ENCODE peak calls at places on chromosome 14, in five cellular contexts. W is prostate gland, I is cardiac muscle cell, Y is heart left ventricle, D is pancreas. R is an unnamed sample.

GRCh38 chr14:33911046-33911445 is 39.8 kb downstream of the EGLN3 start:
- DNase-seq in D (no peak), I (no peak), W (no peak), Y (no peak), R (no peak)

GRCh38 chr14:68248481-68249255 is 429.1 kb downstream of the RAD51B start:
- DNase-seq in I (peak; percentile 91), Y (peak; percentile 39), D (no peak), W (no peak), R (no peak)

GRCh38 chr14:89730692-89731091 is 223.8 kb downstream of the EFCAB11 start:
- DNase-seq in D (no peak), Y (no peak), I (no peak), W (no peak), R (no peak)

GRCh38 chr14:87149583-87150354 is 843.2 kb downstream of the GALC start:
- DNase-seq in Y (no peak), D (no peak), W (no peak), I (no peak), R (no peak)

GRCh38 chr14:43877351-43877900 is 629.7 kb downstream of the FSCB start:
- DNase-seq in Y (no peak), W (no peak), I (no peak), D (no peak), R (no peak)

GRCh38 chr14:91409991-91410401 is 7.6 kb downstream of the CCDC88C start:
- DNase-seq in D (no peak), W (no peak), Y (no peak), I (no peak), R (no peak)

GRCh38 chr14:36666416-36667206 is 5.0 kb downstream of the PAX9 start:
- DNase-seq in Y (no peak), D (no peak), W (no peak), I (no peak), R (no peak)

GRCh38 chr14:32512813-32513212 is 183.7 kb downstream of the AKAP6 start:
- DNase-seq in D (no peak), W (no peak), Y (no peak), I (peak; percentile 16), R (no peak)

GRCh38 chr14:68961781-68962584 is 17.1 kb downstream of the ACTN1 start:
- DNase-seq in Y (peak; percentile 21), D (no peak), W (no peak), I (no peak), R (no peak)

GRCh38 chr14:28767851-28768548 is 1.4 kb downstream of the FOXG1 start:
- DNase-seq in Y (no peak), D (no peak), I (no peak), W (no peak), R (peak; percentile 28)

GRCh38 chr14:83023369-83023768 is 1489.7 kb upstream of the SEL1L start:
- DNase-seq in Y (no peak), W (no peak), D (no peak), I (no peak), R (no peak)

GRCh38 chr14:20035938-20036337 is at the start of gene OR4K13:
- DNase-seq in I (no peak), W (no peak), Y (no peak), D (no peak), R (no peak)

GRCh38 chr14:98140862-98141261 is 1131.1 kb downstream of the BCL11B start:
- DNase-seq in W (no peak), I (no peak), D (no peak), Y (no peak), R (no peak)

GRCh38 chr14:101849125-101849524 is 87.6 kb downstream of the PPP2R5C start:
- DNase-seq in D (no peak), Y (peak; percentile 74), W (no peak), I (no peak), R (peak; percentile 47)

GRCh38 chr14:82854851-82855250 is 1321.2 kb upstream of the SEL1L start:
- DNase-seq in D (no peak), Y (no peak), W (no peak), I (no peak), R (no peak)

GRCh38 chr14:71711619-71712018 is 220.6 kb upstream of the RGS6 start:
- DNase-seq in Y (no peak), D (no peak), I (peak; percentile 92), W (no peak), R (no peak)

GRCh38 chr14:91744068-91744480 is 12.2 kb upstream of the CATSPERB start:
- DNase-seq in Y (no peak), D (peak; percentile 69), W (no peak), I (no peak), R (peak; percentile 69)

DNA sequence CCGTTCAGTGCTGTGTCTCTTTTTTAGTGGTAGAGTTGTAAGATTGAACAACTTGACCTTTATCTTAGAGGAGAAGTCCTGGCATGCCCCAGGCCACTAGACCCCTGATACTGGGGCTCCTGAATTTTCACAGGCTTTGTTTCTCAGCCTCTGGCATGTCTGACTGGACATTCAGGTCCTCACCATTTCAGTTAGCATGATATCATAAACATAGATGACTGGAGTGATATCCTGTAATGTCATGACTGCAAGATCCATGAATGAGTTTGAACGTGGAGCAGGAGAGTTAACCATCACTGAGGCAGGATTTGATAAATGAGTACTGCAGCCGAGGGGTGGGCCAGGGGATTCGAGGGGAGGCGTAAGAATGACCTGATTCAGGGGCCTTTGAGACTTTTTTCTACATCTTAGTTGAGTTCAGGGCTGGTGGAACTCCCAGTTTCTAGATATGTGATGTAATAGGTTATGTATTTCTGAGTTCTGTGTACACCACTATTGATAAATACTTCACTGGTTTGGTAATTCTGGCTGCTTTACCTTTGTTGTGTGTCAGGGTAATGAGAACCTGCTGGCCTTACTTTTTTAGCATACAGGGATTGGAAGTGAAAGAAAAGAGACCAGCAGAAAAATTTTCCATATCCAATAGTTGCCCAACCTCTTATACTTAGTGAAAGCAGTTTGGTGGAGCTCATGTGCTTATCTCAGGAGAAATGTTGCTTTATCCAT is 217.0 kb downstream of the SYNE2 start:
- DNase-seq in I (no peak), Y (no peak), D (no peak), W (no peak), R (no peak)
- H3K27ac ChIP-seq in I (no peak overlapping the region), Y (no peak overlapping the region), D (peak overlapping the region; percentile 2), W (peak overlapping the region; percentile 13), R (no peak overlapping the region)

GRCh38 chr14:65471038-65471878 is 58.7 kb downstream of the FUT8 start:
- DNase-seq in D (no peak), W (no peak), I (no peak), Y (no peak), R (no peak)
- H3K27ac ChIP-seq in D (no peak overlapping the region), W (no peak overlapping the region), I (peak overlapping the region; percentile 52), Y (no peak overlapping the region), R (no peak overlapping the region)

GRCh38 chr14:85316701-85317100 is 213.2 kb upstream of the FLRT2 start:
- DNase-seq in W (no peak), Y (no peak), D (no peak), I (no peak), R (no peak)
- H3K27ac ChIP-seq in W (no peak overlapping the region), Y (no peak overlapping the region), D (no peak overlapping the region), I (no peak overlapping the region), R (no peak overlapping the region)

GRCh38 chr14:95290021-95290420 is 29.7 kb downstream of the CLMN start:
- DNase-seq in W (no peak), I (no peak), D (no peak), Y (no peak), R (no peak)
- H3K27ac ChIP-seq in W (no peak overlapping the region), I (no peak overlapping the region), D (peak overlapping the region; percentile 70), Y (peak overlapping the region; percentile 77), R (no peak overlapping the region)